ENCODE peak calls at places on chromosome 15, in ten cellular contexts. F is mammary epithelial cell, P is left ventricle myocardium inferior, Y is cardiac muscle cell, Z is esophagus squamous epithelium, E is OCI-LY7, A is right lobe of liver, L is fibroblast of pulmonary artery, I is ovary, W is body of pancreas. X is an unnamed sample.

GRCh38 chr15:96321422-96322391 is 8.8 kb upstream of the NR2F2 start:
- DNase-seq in F (no peak), P (no peak), Y (no peak), Z (no peak), E (no peak), A (peak; percentile 59), L (peak; percentile 32), I (peak; percentile 77), W (no peak), X (no peak)

GRCh38 chr15:52018244-52018643 is 775 bp upstream of the MAPK6 start:
- DNase-seq in F (no peak), P (no peak), Y (no peak), Z (no peak), E (no peak), A (no peak), L (peak; percentile 22), I (no peak), W (no peak), X (no peak)

GRCh38 chr15:48507416-48508065 is 138.0 kb downstream of the FBN1 start:
- DNase-seq in F (peak; percentile 37), P (no peak), Y (peak; percentile 59), Z (no peak), E (peak; percentile 41), A (no peak), L (peak; percentile 85), I (no peak), W (peak; percentile 28), X (no peak)

GRCh38 chr15:63905131-63905530 is 71.4 kb upstream of the HERC1 start:
- DNase-seq in F (no peak), P (no peak), Y (no peak), Z (no peak), E (no peak), A (no peak), L (no peak), I (no peak), W (no peak), X (no peak)

GRCh38 chr15:26087395-26087794 is 224.3 kb upstream of the ATP10A start:
- DNase-seq in F (peak; percentile 1), P (no peak), Y (no peak), Z (no peak), E (no peak), A (no peak), L (peak; percentile 3), I (no peak), W (no peak), X (no peak)

GRCh38 chr15:29871401-29871800 is 49.1 kb upstream of the TJP1 start:
- DNase-seq in F (no peak), P (peak; percentile 65), Y (no peak), Z (no peak), E (no peak), A (no peak), L (no peak), I (peak; percentile 38), W (peak; percentile 16), X (no peak)

GRCh38 chr15:53458736-53459135 is 300.7 kb downstream of the WDR72 start:
- DNase-seq in F (no peak), P (no peak), Y (no peak), Z (no peak), E (no peak), A (no peak), L (no peak), I (no peak), W (no peak), X (no peak)

GRCh38 chr15:72034351-72034750 is 83.6 kb downstream of the MYO9A start:
- DNase-seq in F (no peak), P (no peak), Y (no peak), Z (no peak), E (no peak), A (no peak), L (no peak), I (no peak), W (no peak), X (no peak)

GRCh38 chr15:58352026-58352929 is 79.5 kb upstream of the LIPC start:
- DNase-seq in F (no peak), P (no peak), Y (no peak), Z (no peak), E (no peak), A (no peak), L (peak; percentile 9), I (no peak), W (no peak), X (no peak)

GRCh38 chr15:73575636-73576247 is 57.4 kb downstream of the NPTN start:
- DNase-seq in F (peak; percentile 97), P (peak; percentile 60), Y (no peak), Z (peak; percentile 1), E (no peak), A (no peak), L (peak; percentile 66), I (no peak), W (peak; percentile 71), X (no peak)

GRCh38 chr15:28132524-28133275 is 33.6 kb upstream of the OCA2 start:
- DNase-seq in F (no peak), P (no peak), Y (no peak), Z (no peak), E (no peak), A (no peak), L (peak; percentile 29), I (no peak), W (no peak), X (no peak)

GRCh38 chr15:63888146-63888545 is 54.4 kb upstream of the HERC1 start:
- DNase-seq in F (no peak), P (no peak), Y (no peak), Z (no peak), E (no peak), A (peak; percentile 93), L (no peak), I (no peak), W (no peak), X (no peak)

GRCh38 chr15:52163321-52164190 is 27.6 kb downstream of the GNB5 start:
- DNase-seq in F (no peak), P (no peak), Y (peak; percentile 44), Z (no peak), E (peak; percentile 45), A (no peak), L (no peak), I (no peak), W (no peak), X (peak; percentile 67)

GRCh38 chr15:53978248-53978906 is at the start of gene UNC13C:
- DNase-seq in F (peak; percentile 13), P (peak; percentile 14), Y (peak; percentile 68), Z (no peak), E (no peak), A (no peak), L (no peak), I (peak; percentile 45), W (peak; percentile 18), X (no peak)

GRCh38 chr15:62579842-62580241 is 414.8 kb upstream of the C2CD4B start:
- DNase-seq in F (no peak), P (no peak), Y (no peak), Z (no peak), E (no peak), A (no peak), L (no peak), I (no peak), W (no peak), X (no peak)
- TF ChIP-seq CTCF in F (no peak), P (no peak), Y (no peak), Z (no peak), E (no peak), A (no peak), L (no peak), I (no peak), W (no peak), X (no peak)

GRCh38 chr15:37824717-37825382 is 109.6 kb upstream of the TMCO5A start:
- DNase-seq in F (peak; percentile 80), P (no peak), Y (no peak), Z (no peak), E (no peak), A (no peak), L (peak; percentile 91), I (no peak), W (no peak), X (no peak)
- TF ChIP-seq CTCF in F (peak; percentile 50), P (no peak), Y (peak; percentile 51), Z (no peak), E (no peak), A (no peak), L (peak; percentile 55), I (no peak), W (no peak), X (no peak)

GRCh38 chr15:76964157-76964556 is 30.8 kb upstream of the PSTPIP1 start:
- DNase-seq in F (no peak), P (no peak), Y (no peak), Z (no peak), E (no peak), A (no peak), L (peak; percentile 45), I (no peak), W (no peak), X (no peak)

GRCh38 chr15:76962337-76963013 is 30.9 kb downstream of the RCN2 start:
- DNase-seq in F (no peak), P (no peak), Y (no peak), Z (no peak), E (no peak), A (no peak), L (no peak), I (no peak), W (no peak), X (no peak)

GRCh38 chr15:76961277-76962010 is 29.9 kb downstream of the RCN2 start:
- DNase-seq in F (no peak), P (no peak), Y (no peak), Z (no peak), E (no peak), A (no peak), L (no peak), I (no peak), W (no peak), X (no peak)

GRCh38 chr15:76967067-76967466 is 27.9 kb upstream of the PSTPIP1 start:
- DNase-seq in F (no peak), P (no peak), Y (no peak), Z (no peak), E (no peak), A (no peak), L (no peak), I (no peak), W (no peak), X (no peak)

DNA sequence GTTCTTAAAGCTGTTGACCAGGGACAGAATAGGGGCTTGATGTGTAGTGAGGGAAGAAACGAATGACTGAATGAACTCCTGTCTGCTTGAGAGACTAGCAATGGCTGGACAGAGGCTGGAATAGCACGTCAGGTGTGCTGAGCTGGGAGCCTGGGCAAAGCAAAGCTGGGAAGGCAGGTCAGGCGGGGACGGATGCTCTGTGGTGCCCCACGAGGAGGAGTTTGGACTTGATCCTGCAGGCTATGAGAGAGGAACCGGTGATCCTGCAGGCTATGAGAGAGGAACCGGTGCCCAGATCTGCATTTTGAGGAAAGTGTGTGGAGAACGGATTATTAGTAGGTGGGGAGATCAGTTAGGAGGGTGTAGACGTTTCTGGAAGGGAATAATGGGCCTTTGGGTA is 31.3 kb upstream of the PSTPIP1 start:
- DNase-seq in F (peak; percentile 26), P (no peak), Y (no peak), Z (no peak), E (no peak), A (no peak), L (no peak), I (no peak), W (peak; percentile 38), X (peak; percentile 73)
- TF ChIP-seq CTCF in F (no peak), P (no peak), Y (no peak), Z (no peak), E (no peak), A (no peak), L (peak; percentile 5), I (no peak), W (peak; percentile 12), X (no peak)

DNA sequence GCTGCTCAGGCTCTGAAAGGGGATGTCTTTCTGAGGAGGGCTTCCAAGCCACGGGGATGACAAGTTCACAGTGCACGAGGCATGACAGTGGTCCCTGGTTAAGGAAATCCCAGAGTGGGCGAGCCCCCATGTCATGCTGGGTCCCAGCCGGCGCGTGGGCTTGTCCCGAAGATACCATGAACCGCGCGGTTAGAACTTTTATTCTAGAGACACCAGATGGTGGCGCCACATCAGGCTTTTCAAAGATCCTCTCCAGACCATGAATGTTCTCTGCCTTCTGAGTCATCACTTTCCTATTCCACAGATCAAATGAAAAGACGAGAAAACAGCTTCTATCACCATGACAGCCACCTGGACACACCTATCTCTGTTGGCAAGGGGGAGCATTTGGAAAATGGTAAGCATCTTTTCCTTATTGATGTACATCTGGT is 227.8 kb upstream of the LYSMD4 start:
- DNase-seq in F (peak; percentile 48), P (no peak), Y (peak; percentile 20), Z (no peak), E (no peak), A (peak; percentile 42), L (peak; percentile 55), I (no peak), W (peak; percentile 41), X (peak; percentile 80)
- TF ChIP-seq CTCF in F (peak; percentile 45), P (peak; percentile 61), Y (peak; percentile 51), Z (peak; percentile 13), E (peak; percentile 30), A (peak; percentile 39), L (peak; percentile 26), I (no peak), W (peak; percentile 32), X (peak; percentile 49)

X was measured in osteocyte.